ENCODE peak calls at places on chromosome 3, in four cellular contexts. M is heart left ventricle, K is MM.1S, B is neural progenitor cell. S is an unnamed sample.

GRCh38 chr3:191412764-191413163 is 48.2 kb upstream of the PYDC2 start:
- DNase-seq in B (peak; percentile 6), M (no peak), K (no peak), S (no peak)

GRCh38 chr3:174439621-174440349 is 419.3 kb upstream of the NAALADL2 start:
- DNase-seq in B (peak; percentile 18), M (no peak), K (no peak), S (no peak)

GRCh38 chr3:53168175-53168923 is 7.3 kb downstream of the PRKCD start:
- DNase-seq in M (peak; percentile 71), B (peak; percentile 36), K (no peak), S (peak; percentile 82)

GRCh38 chr3:188283347-188283746 is 129.4 kb downstream of the LPP start:
- DNase-seq in B (no peak), M (no peak), K (no peak), S (no peak)

GRCh38 chr3:72938471-72939265 is 50.8 kb downstream of the GXYLT2 start:
- DNase-seq in M (no peak), K (peak; percentile 38), B (peak; percentile 19), S (peak; percentile 66)

GRCh38 chr3:192417559-192418055 is 309.7 kb downstream of the FGF12 start:
- DNase-seq in K (no peak), B (no peak), M (no peak), S (no peak)

GRCh38 chr3:171328419-171329082 is 131.7 kb downstream of the TNIK start:
- DNase-seq in B (peak; percentile 26), K (no peak), M (no peak), S (no peak)

GRCh38 chr3:16908878-16909277 is 24.1 kb downstream of the PLCL2 start:
- DNase-seq in B (no peak), K (no peak), M (no peak), S (no peak)

GRCh38 chr3:186502138-186502941 is 41.8 kb downstream of the CRYGS start:
- DNase-seq in M (no peak), K (no peak), B (peak; percentile 23), S (peak; percentile 30)

GRCh38 chr3:78689378-78689777 is 1078.4 kb downstream of the ROBO1 start:
- DNase-seq in M (no peak), B (no peak), K (no peak), S (no peak)

GRCh38 chr3:41592753-41593152 is 369.1 kb downstream of the ULK4 start:
- DNase-seq in B (no peak), K (no peak), M (no peak), S (no peak)

GRCh38 chr3:53083496-53083895 is 37.6 kb upstream of the SFMBT1 start:
- DNase-seq in B (no peak), M (peak; percentile 80), K (no peak), S (no peak)

GRCh38 chr3:151309566-151309965 is 7.1 kb downstream of the GPR87 start:
- DNase-seq in K (no peak), B (no peak), M (no peak), S (no peak)

GRCh38 chr3:12750223-12750622 is 8.8 kb downstream of the TMEM40 start:
- DNase-seq in K (no peak), M (no peak), B (no peak), S (no peak)

GRCh38 chr3:32336123-32336518 is 55.5 kb upstream of the CMTM7 start:
- DNase-seq in K (no peak), B (no peak), M (no peak), S (no peak)

GRCh38 chr3:134013280-134013679 is 16.4 kb downstream of the SLCO2A1 start:
- DNase-seq in B (no peak), K (no peak), M (no peak), S (no peak)

GRCh38 chr3:147521646-147522045 is 112.5 kb downstream of the ZIC1 start:
- DNase-seq in K (no peak), B (no peak), M (no peak), S (no peak)

GRCh38 chr3:57973715-57974477 is 34.3 kb upstream of the FLNB start:
- DNase-seq in M (no peak), B (no peak), K (no peak), S (no peak)

GRCh38 chr3:27888562-27888961 is 166.4 kb upstream of the EOMES start:
- DNase-seq in M (no peak), B (peak; percentile 15), K (no peak), S (no peak)

GRCh38 chr3:118938183-118938961 is 96.3 kb downstream of the IGSF11 start:
- DNase-seq in B (no peak), M (no peak), K (no peak), S (no peak)

GRCh38 chr3:196517919-196518318 is 2.8 kb upstream of the SMCO1 start:
- DNase-seq in B (no peak), M (no peak), K (peak; percentile 99), S (no peak)

GRCh38 chr3:46935168-46935858 is 41.2 kb downstream of the CCDC12 start:
- DNase-seq in M (peak; percentile 78), K (no peak), B (peak; percentile 59), S (peak; percentile 89)

GRCh38 chr3:53890726-53891499 is 746 bp downstream of the SELENOK start:
- DNase-seq in B (peak; percentile 63), M (no peak), K (peak; percentile 69), S (no peak)

GRCh38 chr3:19467761-19468160 is 319.5 kb downstream of the KCNH8 start:
- DNase-seq in B (no peak), M (no peak), K (no peak), S (no peak)

GRCh38 chr3:127208483-127209100 is 15.7 kb downstream of the PRR23E start:
- DNase-seq in K (no peak), B (no peak), M (peak; percentile 53), S (peak; percentile 26)

GRCh38 chr3:33636125-33636855 is 81.8 kb downstream of the CLASP2 start:
- DNase-seq in K (peak; percentile 62), M (no peak), B (peak; percentile 72), S (peak; percentile 10)

GRCh38 chr3:160474416-160474838 is 24.8 kb upstream of the TRIM59 start:
- DNase-seq in M (no peak), B (no peak), K (no peak), S (no peak)

GRCh38 chr3:50138266-50139230 is 16.6 kb upstream of the SEMA3F start:
- DNase-seq in M (no peak), B (peak; percentile 88), K (no peak), S (peak; percentile 83)

GRCh38 chr3:33624756-33625155 is 93.3 kb downstream of the CLASP2 start:
- DNase-seq in K (no peak), B (no peak), M (no peak), S (no peak)

GRCh38 chr3:136173939-136174338 is 22.2 kb downstream of the MSL2 start:
- DNase-seq in B (no peak), M (no peak), K (no peak), S (no peak)

GRCh38 chr3:33392703-33393125 is 47.5 kb downstream of the UBP1 start:
- DNase-seq in M (no peak), K (no peak), B (no peak), S (no peak)

GRCh38 chr3:112811150-112811884 is 35.3 kb downstream of the CD200R1L start:
- DNase-seq in M (no peak), K (no peak), B (no peak), S (no peak)

GRCh38 chr3:8529197-8529637 is 27.6 kb downstream of the LMCD1 start:
- DNase-seq in K (no peak), B (no peak), M (no peak), S (no peak)

GRCh38 chr3:98763076-98763475 is at the start of gene ST3GAL6:
- DNase-seq in K (no peak), M (no peak), B (no peak), S (no peak)

GRCh38 chr3:98755601-98756000 is 7.5 kb upstream of the ST3GAL6 start:
- DNase-seq in M (no peak), K (no peak), B (no peak), S (no peak)

GRCh38 chr3:98763814-98764691 is 913 bp downstream of the ST3GAL6 start:
- DNase-seq in K (peak; percentile 78), M (no peak), B (no peak), S (no peak)

GRCh38 chr3:98761656-98762229 is 1.4 kb upstream of the ST3GAL6 start:
- DNase-seq in M (no peak), B (peak; percentile 4), K (peak; percentile 67), S (no peak)

GRCh38 chr3:98759629-98760028 is 3.5 kb upstream of the ST3GAL6 start:
- DNase-seq in K (no peak), M (no peak), B (no peak), S (no peak)
- H3K36me3 ChIP-seq in K (peaks cover 8% of the 10 kb centered on the region), M (no peaks in the 10 kb centered on the region), B (no peaks in the 10 kb centered on the region), S (no peaks in the 10 kb centered on the region)

GRCh38 chr3:172520332-172520831 is 2.8 kb downstream of the TNFSF10 start:
- DNase-seq in K (no peak), B (no peak), M (no peak), S (no peak)
- H3K4me3 ChIP-seq in K (no peak overlapping the region), B (no peak overlapping the region), M (peak overlapping the region; percentile 64), S (no peak overlapping the region)

DNA sequence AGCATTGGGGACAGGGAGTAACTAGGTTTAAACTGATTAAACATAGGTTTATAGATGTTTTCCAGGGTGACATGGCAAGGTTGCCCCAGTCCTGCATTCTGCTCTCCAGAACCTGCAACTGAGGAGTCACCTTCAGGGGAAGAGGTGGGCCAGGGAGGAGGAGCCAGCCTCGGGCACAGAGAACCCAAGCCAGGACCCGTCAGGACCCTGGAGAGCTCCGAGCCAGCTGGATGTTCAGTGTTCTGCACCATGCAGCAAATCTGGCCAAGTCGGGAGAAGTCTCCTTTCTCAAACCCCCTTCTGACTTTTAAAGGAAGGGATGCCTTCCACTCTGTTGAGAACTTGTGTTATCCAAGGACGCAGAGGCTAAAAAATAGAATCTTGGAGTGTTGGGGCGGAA is 62.1 kb upstream of the SLC6A11 start:
- DNase-seq in B (peak; percentile 85), M (no peak), K (peak; percentile 46), S (peak; percentile 68)
- H3K27me3 ChIP-seq in B (peaks cover 78% of the 10 kb centered on the region), M (peaks cover 3% of the 10 kb centered on the region), K (peaks cover 59% of the 10 kb centered on the region), S (no peaks in the 10 kb centered on the region)

GRCh38 chr3:48982016-48982415 is 8.0 kb upstream of the P4HTM start:
- DNase-seq in K (no peak), B (no peak), M (no peak), S (no peak)
- H3K36me3 ChIP-seq in K (peaks cover 4% of the 10 kb centered on the region), B (no peaks in the 10 kb centered on the region), M (peaks cover 30% of the 10 kb centered on the region), S (peaks cover 47% of the 10 kb centered on the region)

DNA sequence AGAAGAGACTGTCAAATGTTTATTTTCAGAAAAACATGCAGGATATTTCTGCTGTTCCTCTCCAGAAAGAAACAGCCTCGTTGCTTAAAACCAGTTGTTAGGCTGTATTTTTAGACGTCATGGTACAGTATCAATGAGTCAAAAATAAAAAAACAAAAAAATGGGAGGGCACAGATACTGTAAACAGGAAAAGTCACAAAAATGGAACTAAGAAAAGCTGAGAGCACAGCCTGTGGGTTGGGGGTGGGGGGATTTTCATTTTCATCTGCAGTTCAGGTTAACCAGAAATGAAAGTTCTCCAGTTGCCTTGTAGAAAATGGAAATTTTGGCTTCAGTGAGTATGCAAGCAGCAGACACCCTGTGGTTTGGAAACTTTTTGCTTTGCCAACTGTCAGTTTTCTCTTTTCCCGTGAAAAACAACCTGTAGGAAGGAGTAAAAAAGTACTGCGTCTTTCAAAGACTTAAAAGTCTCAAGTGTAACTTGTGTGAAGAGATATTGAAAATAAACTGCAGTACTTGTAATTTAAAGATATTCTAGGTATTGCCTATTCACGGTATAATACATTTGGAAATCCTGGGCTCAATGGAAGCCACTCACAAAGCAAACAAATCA is 59.0 kb downstream of the FRMD4B start:
- DNase-seq in M (no peak), B (no peak), K (peak; percentile 94), S (no peak)
- H3K4me3 ChIP-seq in M (peak overlapping the region; percentile 30), B (no peak overlapping the region), K (peak overlapping the region; percentile 25), S (no peak overlapping the region)